ENCODE peak calls at places on chromosomes 2 and 18, in nine cellular contexts. D, J, Z, R, E, V, L, N and P are unnamed samples.
A peak's percentile ranks its signal among the peaks of the same experiment; 100 is the strongest.

GRCh38 chr2:43073373-43073772 is 153.0 kb downstream of the ZFP36L2 start:
- DNase-seq in D (no peak), J (no peak), Z (no peak), R (peak; percentile 27), E (no peak), V (no peak), L (no peak), N (no peak), P (no peak)

GRCh38 chr2:102064679-102065674 is 73.2 kb downstream of the IL1R2 start:
- DNase-seq in D (peak; percentile 11), J (no peak), Z (no peak), R (no peak), E (no peak), V (no peak), L (no peak), N (no peak), P (no peak)

GRCh38 chr18:23879544-23879943 is 135.0 kb upstream of the TTC39C start:
- DNase-seq in D (no peak), J (no peak), Z (no peak), R (no peak), E (no peak), V (no peak), L (no peak), N (no peak), P (no peak)

GRCh38 chr2:215765729-215766360 is 247.5 kb downstream of the MREG start:
- DNase-seq in D (no peak), J (no peak), Z (no peak), R (peak; percentile 63), E (no peak), V (no peak), L (no peak), N (no peak), P (no peak)

GRCh38 chr2:86794866-86795265 is 4.2 kb upstream of the CD8A start:
- DNase-seq in D (no peak), J (no peak), Z (no peak), R (no peak), E (no peak), V (no peak), L (no peak), N (no peak), P (no peak)

GRCh38 chr2:210169871-210170441 is 1.3 kb downstream of the KANSL1L start:
- DNase-seq in D (peak; percentile 64), J (no peak), Z (no peak), R (peak; percentile 37), E (no peak), V (no peak), L (peak; percentile 71), N (no peak), P (peak; percentile 60)

GRCh38 chr18:8704361-8705279 is 736 bp upstream of the MTCL1 start:
- DNase-seq in D (peak; percentile 94), J (peak; percentile 78), Z (peak; percentile 78), R (peak; percentile 93), E (peak; percentile 94), V (peak; percentile 97), L (peak; percentile 87), N (peak; percentile 95), P (peak; percentile 86)

GRCh38 chr2:85156141-85156540 is 22.9 kb downstream of the TCF7L1 start:
- DNase-seq in D (peak; percentile 64), J (no peak), Z (no peak), R (no peak), E (no peak), V (no peak), L (peak; percentile 52), N (no peak), P (no peak)

GRCh38 chr2:237799060-237799428 is 465 bp downstream of the RBM44 start:
- DNase-seq in D (no peak), J (no peak), Z (no peak), R (no peak), E (no peak), V (no peak), L (no peak), N (no peak), P (no peak)